ENCODE peak calls at places on chromosomes 2 and 18, in four cellular contexts. One of them, this sample, is unnamed.

GRCh38 chr2:37586663-37587409 is 84.6 kb downstream of the CDC42EP3 start:
- DNase-seq in fibroblast of villous mesenchyme: no peak
- DNase-seq in fibroblast of lung: no peak
- DNase-seq in suprapubic skin: no peak
- DNase-seq in this sample: no peak

GRCh38 chr2:172168917-172169346 is 66.2 kb upstream of the DLX2 start:
- DNase-seq in suprapubic skin: no peak
- DNase-seq in fibroblast of villous mesenchyme: peak
- DNase-seq in fibroblast of lung: peak
- DNase-seq in this sample: no peak

GRCh38 chr18:46402396-46402795 is 254.6 kb downstream of the LOXHD1 start:
- DNase-seq in fibroblast of lung: peak
- DNase-seq in fibroblast of villous mesenchyme: peak
- DNase-seq in suprapubic skin: no peak
- DNase-seq in this sample: peak

GRCh38 chr18:24198461-24198860 is 59.6 kb downstream of the CABYR start:
- DNase-seq in fibroblast of villous mesenchyme: no peak
- DNase-seq in suprapubic skin: no peak
- DNase-seq in fibroblast of lung: no peak
- DNase-seq in this sample: no peak

GRCh38 chr2:170823800-170824153 is 7.1 kb downstream of the GAD1 start:
- DNase-seq in fibroblast of lung: no peak
- DNase-seq in suprapubic skin: no peak
- DNase-seq in fibroblast of villous mesenchyme: no peak
- DNase-seq in this sample: no peak

GRCh38 chr2:197628043-197628500 is 47.3 kb downstream of the RFTN2 start:
- DNase-seq in fibroblast of lung: peak
- DNase-seq in suprapubic skin: no peak
- DNase-seq in fibroblast of villous mesenchyme: no peak
- DNase-seq in this sample: peak

GRCh38 chr2:42456126-42456839 is 37.5 kb downstream of the KCNG3 start:
- DNase-seq in fibroblast of villous mesenchyme: no peak
- DNase-seq in suprapubic skin: no peak
- DNase-seq in fibroblast of lung: no peak
- DNase-seq in this sample: no peak

GRCh38 chr2:108444941-108445840 is 3.8 kb upstream of the GCC2 start:
- DNase-seq in suprapubic skin: no peak
- DNase-seq in fibroblast of lung: peak
- DNase-seq in fibroblast of villous mesenchyme: peak
- DNase-seq in this sample: no peak

GRCh38 chr2:189657867-189658266 is 3.4 kb upstream of the ASNSD1 start:
- DNase-seq in suprapubic skin: no peak
- DNase-seq in fibroblast of villous mesenchyme: peak
- DNase-seq in fibroblast of lung: peak
- DNase-seq in this sample: no peak

GRCh38 chr18:11995445-11996189 is 14.3 kb downstream of the IMPA2 start:
- DNase-seq in fibroblast of villous mesenchyme: peak
- DNase-seq in fibroblast of lung: peak
- DNase-seq in suprapubic skin: peak
- DNase-seq in this sample: no peak

GRCh38 chr2:46471-47345 is at the start of gene FAM110C:
- DNase-seq in suprapubic skin: peak
- DNase-seq in fibroblast of villous mesenchyme: no peak
- DNase-seq in fibroblast of lung: peak
- DNase-seq in this sample: no peak

GRCh38 chr2:161090401-161090800 is 69.8 kb upstream of the TANK start:
- DNase-seq in suprapubic skin: no peak
- DNase-seq in fibroblast of villous mesenchyme: no peak
- DNase-seq in fibroblast of lung: no peak
- DNase-seq in this sample: no peak

GRCh38 chr2:38465789-38466127 is 88.7 kb upstream of the ATL2 start:
- DNase-seq in suprapubic skin: no peak
- DNase-seq in fibroblast of villous mesenchyme: peak
- DNase-seq in fibroblast of lung: peak
- DNase-seq in this sample: no peak

GRCh38 chr2:218607436-218608115 is at the start of gene PLCD4:
- DNase-seq in suprapubic skin: no peak
- DNase-seq in fibroblast of villous mesenchyme: peak
- DNase-seq in fibroblast of lung: peak
- DNase-seq in this sample: peak

GRCh38 chr2:226247289-226248275 is 552.0 kb downstream of the IRS1 start:
- DNase-seq in suprapubic skin: no peak
- DNase-seq in fibroblast of lung: peak
- DNase-seq in fibroblast of villous mesenchyme: peak
- DNase-seq in this sample: no peak

GRCh38 chr2:221895366-221896121 is 323.4 kb upstream of the EPHA4 start:
- DNase-seq in fibroblast of lung: peak
- DNase-seq in suprapubic skin: no peak
- DNase-seq in fibroblast of villous mesenchyme: no peak
- DNase-seq in this sample: peak

GRCh38 chr18:24544949-24545348 is 84.5 kb downstream of the HRH4 start:
- DNase-seq in fibroblast of villous mesenchyme: no peak
- DNase-seq in fibroblast of lung: no peak
- DNase-seq in suprapubic skin: no peak
- DNase-seq in this sample: no peak

GRCh38 chr2:240576436-240577205 is 8.3 kb downstream of the RNPEPL1 start:
- DNase-seq in fibroblast of villous mesenchyme: no peak
- DNase-seq in fibroblast of lung: no peak
- DNase-seq in suprapubic skin: no peak
- DNase-seq in this sample: no peak

GRCh38 chr2:127451981-127452380 is 33.8 kb downstream of the PROC start:
- DNase-seq in fibroblast of lung: no peak
- DNase-seq in suprapubic skin: no peak
- DNase-seq in fibroblast of villous mesenchyme: no peak
- DNase-seq in this sample: no peak

GRCh38 chr2:10377052-10377746 is 70.9 kb downstream of the ODC1 start:
- DNase-seq in fibroblast of lung: no peak
- DNase-seq in suprapubic skin: no peak
- DNase-seq in fibroblast of villous mesenchyme: no peak
- DNase-seq in this sample: no peak

GRCh38 chr2:224416656-224417360 is 14.9 kb upstream of the FAM124B start:
- DNase-seq in fibroblast of lung: no peak
- DNase-seq in suprapubic skin: no peak
- DNase-seq in fibroblast of villous mesenchyme: no peak
- DNase-seq in this sample: no peak

GRCh38 chr2:109460553-109461324 is 153.0 kb downstream of the SEPTIN10 start:
- DNase-seq in suprapubic skin: peak
- DNase-seq in fibroblast of villous mesenchyme: no peak
- DNase-seq in fibroblast of lung: peak
- DNase-seq in this sample: no peak

GRCh38 chr2:213232649-213233437 is 51.4 kb upstream of the SPAG16 start:
- DNase-seq in fibroblast of lung: peak
- DNase-seq in fibroblast of villous mesenchyme: peak
- DNase-seq in suprapubic skin: no peak
- DNase-seq in this sample: no peak

GRCh38 chr2:200616193-200616592 is 30.4 kb downstream of the AOX1 start:
- DNase-seq in fibroblast of villous mesenchyme: no peak
- DNase-seq in suprapubic skin: no peak
- DNase-seq in fibroblast of lung: no peak
- DNase-seq in this sample: no peak

GRCh38 chr2:196651387-196652094 is 12.0 kb downstream of the CCDC150 start:
- DNase-seq in fibroblast of lung: no peak
- DNase-seq in suprapubic skin: no peak
- DNase-seq in fibroblast of villous mesenchyme: no peak
- DNase-seq in this sample: no peak

GRCh38 chr2:181642071-181642470 is 14.8 kb downstream of the CERKL start:
- DNase-seq in fibroblast of lung: no peak
- DNase-seq in fibroblast of villous mesenchyme: no peak
- DNase-seq in suprapubic skin: no peak
- DNase-seq in this sample: no peak

GRCh38 chr2:175251425-175252041 is 70.0 kb upstream of the ATP5MC3 start:
- DNase-seq in suprapubic skin: no peak
- DNase-seq in fibroblast of lung: peak
- DNase-seq in fibroblast of villous mesenchyme: peak
- DNase-seq in this sample: no peak

GRCh38 chr2:101251844-101252407 is 760 bp upstream of the CNOT11 start:
- DNase-seq in fibroblast of villous mesenchyme: no peak
- DNase-seq in suprapubic skin: no peak
- DNase-seq in fibroblast of lung: no peak
- DNase-seq in this sample: no peak

GRCh38 chr2:162022290-162022945 is 51.6 kb downstream of the DPP4 start:
- DNase-seq in suprapubic skin: no peak
- DNase-seq in fibroblast of villous mesenchyme: peak
- DNase-seq in fibroblast of lung: peak
- DNase-seq in this sample: no peak

GRCh38 chr18:49081511-49082146 is 130.9 kb upstream of the SMAD7 start:
- DNase-seq in fibroblast of villous mesenchyme: peak
- DNase-seq in suprapubic skin: no peak
- DNase-seq in fibroblast of lung: no peak
- DNase-seq in this sample: no peak

GRCh38 chr18:45006934-45007333 is 326.2 kb downstream of the SETBP1 start:
- DNase-seq in fibroblast of villous mesenchyme: no peak
- DNase-seq in fibroblast of lung: peak
- DNase-seq in suprapubic skin: no peak
- DNase-seq in this sample: no peak

GRCh38 chr2:45237128-45237527 is 227.9 kb upstream of the SIX2 start:
- DNase-seq in suprapubic skin: no peak
- DNase-seq in fibroblast of villous mesenchyme: peak
- DNase-seq in fibroblast of lung: no peak
- DNase-seq in this sample: peak

GRCh38 chr18:11654736-11655604 is 34.1 kb upstream of the GNAL start:
- DNase-seq in fibroblast of lung: no peak
- DNase-seq in fibroblast of villous mesenchyme: peak
- DNase-seq in suprapubic skin: peak
- DNase-seq in this sample: no peak

GRCh38 chr2:147910990-147911473 is 66.2 kb downstream of the ACVR2A start:
- DNase-seq in fibroblast of villous mesenchyme: peak
- DNase-seq in suprapubic skin: no peak
- DNase-seq in fibroblast of lung: peak
- DNase-seq in this sample: peak

GRCh38 chr2:241598487-241598886 is 38.5 kb downstream of the THAP4 start:
- DNase-seq in fibroblast of villous mesenchyme: no peak
- DNase-seq in suprapubic skin: no peak
- DNase-seq in fibroblast of lung: no peak
- DNase-seq in this sample: no peak

GRCh38 chr2:103008586-103008985 is 246.8 kb downstream of the TMEM182 start:
- DNase-seq in fibroblast of lung: no peak
- DNase-seq in suprapubic skin: no peak
- DNase-seq in fibroblast of villous mesenchyme: no peak
- DNase-seq in this sample: no peak

GRCh38 chr2:85585781-85586105 is 1.5 kb downstream of the VAMP5 start:
- DNase-seq in suprapubic skin: no peak
- DNase-seq in fibroblast of lung: peak
- DNase-seq in fibroblast of villous mesenchyme: peak
- DNase-seq in this sample: no peak

GRCh38 chr2:157158111-157158510 is 99.4 kb upstream of the GALNT5 start:
- DNase-seq in suprapubic skin: no peak
- DNase-seq in fibroblast of lung: peak
- DNase-seq in fibroblast of villous mesenchyme: peak
- DNase-seq in this sample: no peak

GRCh38 chr18:73824684-73825083 is 322.9 kb downstream of the FBXO15 start:
- DNase-seq in fibroblast of villous mesenchyme: no peak
- DNase-seq in fibroblast of lung: peak
- DNase-seq in suprapubic skin: no peak
- DNase-seq in this sample: peak
- H3K4me3 ChIP-seq in fibroblast of villous mesenchyme: no peak
- H3K4me3 ChIP-seq in fibroblast of lung: no peak
- H3K4me3 ChIP-seq in suprapubic skin: no peak
- H3K4me3 ChIP-seq in this sample: no peak

GRCh38 chr2:233422050-233422639 is 67.9 kb downstream of the DGKD start:
- DNase-seq in suprapubic skin: no peak
- DNase-seq in fibroblast of lung: no peak
- DNase-seq in fibroblast of villous mesenchyme: no peak
- DNase-seq in this sample: no peak

GRCh38 chr2:233423436-233423860 is 69.2 kb downstream of the DGKD start:
- DNase-seq in suprapubic skin: no peak
- DNase-seq in fibroblast of villous mesenchyme: no peak
- DNase-seq in fibroblast of lung: no peak
- DNase-seq in this sample: no peak

GRCh38 chr2:233422649-233423435 is 68.5 kb downstream of the DGKD start:
- DNase-seq in fibroblast of lung: no peak
- DNase-seq in fibroblast of villous mesenchyme: no peak
- DNase-seq in suprapubic skin: no peak
- DNase-seq in this sample: no peak

GRCh38 chr2:233419626-233420431 is 65.5 kb downstream of the DGKD start:
- DNase-seq in suprapubic skin: no peak
- DNase-seq in fibroblast of villous mesenchyme: peak
- DNase-seq in fibroblast of lung: no peak
- DNase-seq in this sample: no peak

GRCh38 chr2:233421091-233421816 is 67.0 kb downstream of the DGKD start:
- DNase-seq in suprapubic skin: no peak
- DNase-seq in fibroblast of lung: no peak
- DNase-seq in fibroblast of villous mesenchyme: no peak
- DNase-seq in this sample: no peak
- H3K4me3 ChIP-seq in suprapubic skin: no peak
- H3K4me3 ChIP-seq in fibroblast of lung: no peak
- H3K4me3 ChIP-seq in fibroblast of villous mesenchyme: no peak
- H3K4me3 ChIP-seq in this sample: no peak

DNA sequence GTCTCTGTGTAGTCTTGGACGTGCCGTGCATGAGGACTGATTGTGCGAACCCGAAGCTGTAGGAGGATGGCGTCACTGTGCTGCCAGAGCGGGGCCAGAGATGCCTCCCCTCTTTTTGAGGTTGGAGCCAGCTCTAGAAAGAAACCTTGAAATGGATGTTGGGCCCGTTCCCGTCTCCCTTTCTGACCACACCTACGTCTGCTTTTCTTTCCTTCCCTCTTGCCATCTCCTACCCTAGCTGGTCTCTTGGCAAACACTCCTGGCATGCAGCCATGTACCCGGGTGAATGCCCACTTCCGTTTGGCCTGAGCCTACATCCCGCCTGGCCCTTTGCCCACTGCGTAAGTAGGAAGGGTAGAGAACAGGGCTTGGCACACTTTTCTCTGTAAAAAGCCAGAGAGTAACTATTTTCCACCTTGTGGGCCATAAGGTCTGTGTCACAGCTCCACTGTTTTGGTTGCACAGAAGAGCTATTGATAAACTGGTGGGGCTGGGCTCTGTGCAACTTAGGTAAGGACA is 37.4 kb downstream of the SH3BP4 start:
- DNase-seq in fibroblast of villous mesenchyme: no peak
- DNase-seq in fibroblast of lung: peak
- DNase-seq in suprapubic skin: peak
- DNase-seq in this sample: no peak
- H3K4me3 ChIP-seq in fibroblast of villous mesenchyme: no peak
- H3K4me3 ChIP-seq in fibroblast of lung: no peak
- H3K4me3 ChIP-seq in suprapubic skin: no peak
- H3K4me3 ChIP-seq in this sample: no peak

GRCh38 chr2:234425923-234426603 is 70.8 kb downstream of the ARL4C start:
- DNase-seq in fibroblast of lung: no peak
- DNase-seq in suprapubic skin: no peak
- DNase-seq in fibroblast of villous mesenchyme: no peak
- DNase-seq in this sample: no peak

GRCh38 chr2:234429265-234429664 is 67.6 kb downstream of the ARL4C start:
- DNase-seq in suprapubic skin: no peak
- DNase-seq in fibroblast of lung: no peak
- DNase-seq in fibroblast of villous mesenchyme: no peak
- DNase-seq in this sample: no peak

GRCh38 chr2:234427081-234428058 is 69.5 kb downstream of the ARL4C start:
- DNase-seq in fibroblast of villous mesenchyme: peak
- DNase-seq in fibroblast of lung: peak
- DNase-seq in suprapubic skin: no peak
- DNase-seq in this sample: no peak

GRCh38 chr2:234423884-234424283 is 73.0 kb downstream of the ARL4C start:
- DNase-seq in suprapubic skin: no peak
- DNase-seq in fibroblast of lung: no peak
- DNase-seq in fibroblast of villous mesenchyme: no peak
- DNase-seq in this sample: no peak

GRCh38 chr2:234426616-234427015 is 70.3 kb downstream of the ARL4C start:
- DNase-seq in fibroblast of lung: no peak
- DNase-seq in suprapubic skin: no peak
- DNase-seq in fibroblast of villous mesenchyme: no peak
- DNase-seq in this sample: no peak
- H3K4me3 ChIP-seq in fibroblast of lung: no peak
- H3K4me3 ChIP-seq in suprapubic skin: no peak
- H3K4me3 ChIP-seq in fibroblast of villous mesenchyme: no peak
- H3K4me3 ChIP-seq in this sample: no peak